ENCODE peak calls at places on chromosomes 3 and 15, in six cellular contexts. N, V, H, G, L and O are unnamed samples.

GRCh38 chr3:12833226-12834161 is 7.9 kb downstream of the RPL32 start:
- DNase-seq in N (no peak), V (peak), H (no peak), G (peak), L (no peak), O (no peak)

GRCh38 chr15:25931846-25932245 is 68.7 kb upstream of the ATP10A start:
- DNase-seq in N (no peak), V (no peak), H (no peak), G (no peak), L (no peak), O (peak)

GRCh38 chr3:129357616-129358015 is 70.8 kb downstream of the EFCAB12 start:
- DNase-seq in N (no peak), V (no peak), H (no peak), G (no peak), L (no peak), O (no peak)

GRCh38 chr3:36804295-36805055 is 40.1 kb upstream of the DCLK3 start:
- DNase-seq in N (no peak), V (peak), H (no peak), G (peak), L (no peak), O (no peak)

GRCh38 chr3:180239939-180240338 is 203.2 kb upstream of the PEX5L start:
- DNase-seq in N (no peak), V (no peak), H (no peak), G (no peak), L (no peak), O (no peak)

GRCh38 chr3:48563382-48563918 is at the start of gene UCN2:
- DNase-seq in N (no peak), V (no peak), H (peak), G (no peak), L (no peak), O (peak)

GRCh38 chr15:80584561-80584964 is 110.5 kb upstream of the ABHD17C start:
- DNase-seq in N (no peak), V (no peak), H (no peak), G (peak), L (no peak), O (no peak)

GRCh38 chr15:67512933-67513714 is 7.8 kb upstream of the C15orf61 start:
- DNase-seq in N (no peak), V (no peak), H (no peak), G (no peak), L (no peak), O (no peak)

GRCh38 chr3:117788086-117788485 is 1078.5 kb downstream of the TUSC7 start:
- DNase-seq in N (no peak), V (peak), H (peak), G (no peak), L (no peak), O (peak)

GRCh38 chr3:119436977-119437376 is 26.4 kb downstream of the TMEM39A start:
- DNase-seq in N (no peak), V (no peak), H (no peak), G (no peak), L (no peak), O (no peak)
- H2BK15ac ChIP-seq in N (no peak), V (no peak), H (no peak), G (no peak), L (no peak), O (no peak)

DNA sequence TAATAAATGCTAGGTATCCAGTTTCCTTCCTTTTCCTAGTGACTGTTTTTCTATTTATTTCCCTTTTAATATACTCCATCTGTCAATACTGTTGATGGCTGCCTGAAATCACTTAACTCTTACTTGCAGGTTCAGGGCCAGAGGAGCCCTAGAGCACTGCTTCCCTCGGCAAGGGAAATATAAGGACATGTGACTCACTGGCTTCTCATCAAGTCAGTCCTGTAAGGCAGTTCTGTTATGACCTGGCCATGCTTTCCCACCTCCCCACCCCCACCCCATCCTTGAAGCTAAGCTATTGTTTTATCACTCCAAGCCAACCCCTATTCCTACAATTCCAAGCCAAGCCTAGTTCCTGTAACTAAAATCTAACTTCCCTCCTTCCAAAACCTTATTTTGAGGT is 800.7 kb downstream of the ROBO1 start:
- DNase-seq in N (no peak), V (no peak), H (no peak), G (no peak), L (no peak), O (peak)
- H2BK15ac ChIP-seq in N (no peak), V (no peak), H (no peak), G (no peak), L (no peak), O (no peak)

GRCh38 chr15:31403606-31404005 is 77.0 kb downstream of the KLF13 start:
- DNase-seq in N (no peak), V (no peak), H (no peak), G (no peak), L (no peak), O (peak)
- H2BK15ac ChIP-seq in N (no peak), V (no peak), H (no peak), G (no peak), L (no peak), O (peak)

DNA sequence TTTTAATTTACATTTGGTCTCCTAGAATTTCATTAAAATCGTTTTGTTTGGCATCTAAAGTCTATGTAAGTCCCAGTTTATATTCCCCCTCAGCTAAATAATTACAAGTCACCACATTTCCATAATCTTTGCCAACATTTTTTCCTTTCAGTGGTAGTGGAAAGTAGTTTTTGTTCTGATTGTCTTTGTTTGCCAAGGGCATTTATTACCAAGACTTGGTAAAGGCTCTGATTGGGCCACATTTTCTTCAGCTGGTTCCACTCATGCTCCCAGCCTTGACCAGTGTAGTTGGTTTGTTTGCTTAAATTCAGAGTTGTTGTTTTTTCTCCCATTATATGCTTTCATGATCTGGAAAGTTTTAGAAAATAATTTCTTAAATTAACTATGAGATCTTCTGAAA is 153.4 kb upstream of the MME start:
- DNase-seq in N (no peak), V (no peak), H (no peak), G (no peak), L (no peak), O (no peak)
- H2BK15ac ChIP-seq in N (no peak), V (no peak), H (no peak), G (no peak), L (no peak), O (no peak)

GRCh38 chr3:47420044-47420430 is 39.2 kb downstream of the PTPN23 start:
- DNase-seq in N (no peak), V (no peak), H (no peak), G (no peak), L (no peak), O (no peak)
- H2BK15ac ChIP-seq in N (no peak), V (no peak), H (no peak), G (no peak), L (no peak), O (no peak)

GRCh38 chr15:57380854-57381253 is 4.5 kb downstream of the CGNL1 start:
- DNase-seq in N (no peak), V (no peak), H (no peak), G (no peak), L (no peak), O (no peak)
- H2BK15ac ChIP-seq in N (peak), V (no peak), H (no peak), G (no peak), L (no peak), O (no peak)

GRCh38 chr3:169969696-169970095 is 3.1 kb downstream of the SEC62 start:
- DNase-seq in N (no peak), V (no peak), H (no peak), G (no peak), L (no peak), O (no peak)

GRCh38 chr3:169965562-169965961 is 1.0 kb upstream of the SEC62 start:
- DNase-seq in N (no peak), V (no peak), H (no peak), G (no peak), L (no peak), O (no peak)

GRCh38 chr3:169966951-169967915 is 626 bp downstream of the SEC62 start:
- DNase-seq in N (no peak), V (peak), H (peak), G (no peak), L (peak), O (peak)

GRCh38 chr3:169966086-169966950 is at the start of gene SEC62:
- DNase-seq in N (peak), V (peak), H (peak), G (peak), L (peak), O (peak)

GRCh38 chr3:169968224-169968623 is 1.6 kb downstream of the SEC62 start:
- DNase-seq in N (no peak), V (no peak), H (no peak), G (no peak), L (no peak), O (no peak)
- H2BK15ac ChIP-seq in N (no peak), V (no peak), H (no peak), G (no peak), L (no peak), O (no peak)

DNA sequence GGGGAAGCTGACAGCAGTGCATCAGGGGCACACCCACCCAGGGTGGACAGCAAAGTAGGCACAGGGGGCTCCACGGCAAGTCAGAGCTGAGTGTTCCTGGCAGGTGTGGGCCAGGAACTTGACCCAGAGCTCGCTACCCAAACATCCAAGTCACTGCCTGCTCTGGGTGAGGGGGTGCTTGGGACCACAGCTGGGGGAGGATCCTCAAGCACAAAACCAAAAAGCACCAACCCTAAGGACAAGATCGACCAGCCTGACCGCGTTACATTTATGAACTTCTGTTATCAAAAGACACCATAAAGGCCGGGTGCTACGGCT is 101.2 kb downstream of the CHSY1 start:
- DNase-seq in N (no peak), V (no peak), H (no peak), G (no peak), L (no peak), O (no peak)
- H2BK15ac ChIP-seq in N (no peak), V (no peak), H (no peak), G (no peak), L (no peak), O (no peak)